ENCODE peak calls at places on chromosomes 16 and 17, in nine cellular contexts. Z, O, S, X, M, G, Y, I and J are unnamed samples. For H3K27me3, the result is how much of the 10 kb centered on the place peaks cover.

GRCh38 chr17:38749222-38750043 is 1.3 kb upstream of the PCGF2 start:
- DNase-seq in X (peak), O (peak), S (peak), G (peak), M (peak), I (peak), Y (peak), Z (peak), J (peak)

GRCh38 chr16:57711-58110 is 4.1 kb downstream of the SNRNP25 start:
- DNase-seq in G (no peak), X (no peak), Y (peak), Z (no peak), S (no peak), I (no peak), O (no peak), M (no peak), J (no peak)

GRCh38 chr16:23949630-23950290 is 114.0 kb downstream of the PRKCB start:
- DNase-seq in S (no peak), O (peak), Y (peak), G (no peak), X (no peak), I (peak), Z (peak), M (no peak), J (peak)

GRCh38 chr16:27318399-27319256 is 4.9 kb downstream of the IL4R start:
- DNase-seq in G (peak), I (peak), S (no peak), Y (peak), X (no peak), Z (no peak), M (no peak), O (peak), J (peak)

GRCh38 chr16:8919934-8920465 is 37.8 kb downstream of the LITAFD start:
- DNase-seq in O (no peak), S (no peak), Z (no peak), Y (no peak), G (no peak), M (no peak), X (no peak), I (no peak), J (no peak)

GRCh38 chr16:5551909-5552308 is 454.3 kb upstream of the EEF2KMT start:
- DNase-seq in S (no peak), I (no peak), G (no peak), O (no peak), X (no peak), Z (no peak), Y (no peak), M (no peak), J (no peak)

GRCh38 chr16:64061621-64062020 is 1060.2 kb downstream of the CDH11 start:
- DNase-seq in Y (no peak), X (no peak), G (no peak), S (no peak), I (no peak), Z (no peak), O (no peak), M (no peak), J (no peak)

GRCh38 chr16:46757339-46758050 is 9.4 kb upstream of the MYLK3 start:
- DNase-seq in M (peak), Z (peak), I (no peak), S (no peak), O (no peak), Y (no peak), X (peak), G (peak), J (peak)

GRCh38 chr17:59381716-59382570 is 50.5 kb downstream of the YPEL2 start:
- DNase-seq in X (peak), Z (peak), Y (no peak), O (no peak), S (no peak), I (no peak), M (no peak), G (peak), J (peak)

GRCh38 chr17:8830141-8830540 is 31.0 kb upstream of the MFSD6L start:
- DNase-seq in X (no peak), Z (no peak), M (no peak), O (no peak), S (no peak), Y (no peak), G (no peak), I (no peak), J (no peak)

GRCh38 chr16:4086153-4086552 is 30.1 kb downstream of the ADCY9 start:
- DNase-seq in G (peak), Y (no peak), I (no peak), M (no peak), O (no peak), S (no peak), X (no peak), Z (no peak), J (peak)

GRCh38 chr16:81480856-81481821 is 36.5 kb downstream of the CMIP start:
- DNase-seq in G (peak), Y (peak), Z (peak), S (no peak), I (no peak), O (peak), M (no peak), X (no peak), J (no peak)

GRCh38 chr16:11016524-11016988 is 72.2 kb downstream of the CLEC16A start:
- DNase-seq in X (no peak), I (no peak), Z (no peak), M (peak), Y (no peak), G (no peak), O (no peak), S (no peak), J (no peak)

GRCh38 chr17:37801131-37801530 is 56.3 kb upstream of the HNF1B start:
- DNase-seq in X (no peak), I (no peak), S (no peak), Z (no peak), Y (no peak), O (no peak), G (no peak), M (no peak), J (no peak)

GRCh38 chr17:4741544-4741943 is 1.8 kb upstream of the CXCL16 start:
- DNase-seq in Z (no peak), M (no peak), G (no peak), X (no peak), O (no peak), Y (no peak), I (no peak), S (no peak), J (no peak)
- H3K27me3 ChIP-seq in Z (under half), M (under half), G (under half), X (under half), O (under half), Y (under half), I (under half), S (under half), J (half or more)

GRCh38 chr17:44106801-44107200 is 16.6 kb downstream of the HDAC5 start:
- DNase-seq in Z (no peak), I (no peak), S (no peak), X (no peak), M (no peak), G (no peak), Y (no peak), O (no peak), J (no peak)
- H3K27ac ChIP-seq in Z (peak), I (no peak), S (no peak), X (no peak), M (no peak), G (peak), Y (no peak), O (no peak), J (peak)

GRCh38 chr16:73126453-73126853 is 78.5 kb upstream of the ZFHX3 start:
- DNase-seq in X (no peak), Y (no peak), S (no peak), M (no peak), O (peak), I (no peak), G (peak), Z (no peak), J (peak)

GRCh38 chr16:73131153-73131862 is 83.4 kb upstream of the ZFHX3 start:
- DNase-seq in I (no peak), M (no peak), Z (no peak), X (no peak), O (no peak), Y (no peak), G (no peak), S (no peak), J (no peak)

GRCh38 chr16:73124665-73125064 is 76.7 kb upstream of the ZFHX3 start:
- DNase-seq in X (no peak), O (no peak), I (no peak), Y (no peak), S (no peak), G (no peak), M (no peak), Z (no peak), J (no peak)

GRCh38 chr16:73125860-73126259 is 77.9 kb upstream of the ZFHX3 start:
- DNase-seq in O (no peak), Z (no peak), Y (no peak), X (no peak), G (peak), I (no peak), S (no peak), M (peak), J (no peak)

GRCh38 chr16:73129455-73129854 is 81.5 kb upstream of the ZFHX3 start:
- DNase-seq in Y (no peak), O (no peak), M (no peak), G (no peak), S (no peak), X (no peak), Z (no peak), I (no peak), J (no peak)
- H3K27me3 ChIP-seq in Y (under half), O (under half), M (under half), G (under half), S (under half), X (under half), Z (under half), I (under half), J (under half)

DNA sequence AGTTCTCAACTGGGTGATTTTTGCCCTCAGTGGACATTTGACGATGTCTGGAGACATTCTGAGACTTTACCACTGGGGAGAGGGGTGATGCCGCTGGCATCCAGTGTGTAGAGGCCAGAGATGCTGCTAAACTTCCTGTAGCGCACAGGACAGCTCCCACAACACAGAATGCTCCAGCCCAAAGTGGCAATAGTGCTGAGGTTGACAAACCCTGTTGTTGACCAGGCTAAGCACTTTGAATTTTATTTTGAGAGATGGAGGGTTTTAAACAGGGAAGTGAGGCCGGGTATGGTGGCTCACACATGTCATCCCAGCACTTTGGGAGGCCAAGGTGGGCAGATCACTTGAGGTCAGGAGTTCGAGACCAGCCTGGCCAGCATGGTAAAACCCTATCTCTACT is 44.0 kb downstream of the SYT17 start:
- DNase-seq in G (no peak), I (no peak), Z (no peak), Y (no peak), X (no peak), M (no peak), S (no peak), O (no peak), J (no peak)
- H3K27ac ChIP-seq in G (no peak), I (no peak), Z (no peak), Y (no peak), X (no peak), M (no peak), S (no peak), O (no peak), J (no peak)

GRCh38 chr16:86052926-86053325 is 154.0 kb downstream of the IRF8 start:
- DNase-seq in O (no peak), G (no peak), I (no peak), S (no peak), X (no peak), Z (no peak), Y (no peak), M (no peak), J (no peak)
- H3K27me3 ChIP-seq in O (under half), G (under half), I (under half), S (under half), X (under half), Z (under half), Y (under half), M (half or more), J (half or more)

GRCh38 chr17:6384481-6384880 is 50.4 kb downstream of the AIPL1 start:
- DNase-seq in S (no peak), Z (no peak), G (no peak), O (no peak), Y (no peak), X (no peak), M (no peak), I (no peak), J (no peak)
- H3K27ac ChIP-seq in S (no peak), Z (no peak), G (no peak), O (no peak), Y (no peak), X (no peak), M (no peak), I (no peak), J (no peak)